ENCODE peak calls at places on chromosomes 12 and 14, in six cellular contexts. One of them, this sample, is unnamed. For H3K4me1, the result is how much of the 10 kb centered on the place peaks cover.

GRCh38 chr12:47818382-47818700 is 1.4 kb downstream of the HDAC7 start:
- DNase-seq in esophagus squamous epithelium: no peak
- DNase-seq in A549: no peak
- DNase-seq in ovary: no peak
- DNase-seq in heart left ventricle: no peak
- DNase-seq in Peyer's patch: no peak
- DNase-seq in this sample: no peak

GRCh38 chr14:95180966-95181733 is 23.8 kb upstream of the DICER1 start:
- DNase-seq in esophagus squamous epithelium: no peak
- DNase-seq in A549: no peak
- DNase-seq in ovary: no peak
- DNase-seq in heart left ventricle: no peak
- DNase-seq in Peyer's patch: no peak
- DNase-seq in this sample: no peak

GRCh38 chr12:94172031-94172430 is 23.7 kb downstream of the PLXNC1 start:
- DNase-seq in esophagus squamous epithelium: no peak
- DNase-seq in A549: no peak
- DNase-seq in ovary: no peak
- DNase-seq in heart left ventricle: no peak
- DNase-seq in Peyer's patch: no peak
- DNase-seq in this sample: no peak

GRCh38 chr14:22547309-22547947 is 41.6 kb downstream of the DAD1 start:
- DNase-seq in esophagus squamous epithelium: no peak
- DNase-seq in A549: no peak
- DNase-seq in ovary: no peak
- DNase-seq in heart left ventricle: peak
- DNase-seq in Peyer's patch: no peak
- DNase-seq in this sample: no peak

GRCh38 chr12:63319386-63319785 is 168.4 kb upstream of the AVPR1A start:
- DNase-seq in esophagus squamous epithelium: no peak
- DNase-seq in A549: peak
- DNase-seq in ovary: no peak
- DNase-seq in heart left ventricle: no peak
- DNase-seq in Peyer's patch: no peak
- DNase-seq in this sample: no peak

GRCh38 chr12:75378354-75378753 is 12.5 kb upstream of the GLIPR1L2 start:
- DNase-seq in esophagus squamous epithelium: no peak
- DNase-seq in A549: no peak
- DNase-seq in ovary: no peak
- DNase-seq in heart left ventricle: no peak
- DNase-seq in Peyer's patch: no peak
- DNase-seq in this sample: no peak

GRCh38 chr14:90168425-90169105 is 87.8 kb upstream of the PSMC1 start:
- DNase-seq in esophagus squamous epithelium: no peak
- DNase-seq in A549: no peak
- DNase-seq in ovary: no peak
- DNase-seq in heart left ventricle: no peak
- DNase-seq in Peyer's patch: no peak
- DNase-seq in this sample: no peak

GRCh38 chr12:3315201-3315661 is 175.8 kb upstream of the PRMT8 start:
- DNase-seq in esophagus squamous epithelium: no peak
- DNase-seq in A549: no peak
- DNase-seq in ovary: peak
- DNase-seq in heart left ventricle: peak
- DNase-seq in Peyer's patch: no peak
- DNase-seq in this sample: peak

GRCh38 chr14:52080817-52081755 is 12.2 kb upstream of the NID2 start:
- DNase-seq in esophagus squamous epithelium: no peak
- DNase-seq in A549: peak
- DNase-seq in ovary: no peak
- DNase-seq in heart left ventricle: no peak
- DNase-seq in Peyer's patch: no peak
- DNase-seq in this sample: no peak

GRCh38 chr12:87368259-87368658 is 660.9 kb downstream of the C12orf50 start:
- DNase-seq in esophagus squamous epithelium: no peak
- DNase-seq in A549: no peak
- DNase-seq in ovary: no peak
- DNase-seq in heart left ventricle: no peak
- DNase-seq in Peyer's patch: no peak
- DNase-seq in this sample: no peak

GRCh38 chr14:100104523-100105300 is 39.5 kb downstream of the EVL start:
- DNase-seq in esophagus squamous epithelium: no peak
- DNase-seq in A549: no peak
- DNase-seq in ovary: no peak
- DNase-seq in heart left ventricle: no peak
- DNase-seq in Peyer's patch: no peak
- DNase-seq in this sample: no peak

GRCh38 chr12:15787801-15788200 is 1.4 kb downstream of the EPS8 start:
- DNase-seq in esophagus squamous epithelium: no peak
- DNase-seq in A549: no peak
- DNase-seq in ovary: no peak
- DNase-seq in heart left ventricle: no peak
- DNase-seq in Peyer's patch: no peak
- DNase-seq in this sample: no peak

GRCh38 chr12:15794196-15794595 is 5.0 kb upstream of the EPS8 start:
- DNase-seq in esophagus squamous epithelium: no peak
- DNase-seq in A549: no peak
- DNase-seq in ovary: no peak
- DNase-seq in heart left ventricle: no peak
- DNase-seq in Peyer's patch: no peak
- DNase-seq in this sample: no peak

GRCh38 chr12:15783288-15783687 is 5.9 kb downstream of the EPS8 start:
- DNase-seq in esophagus squamous epithelium: no peak
- DNase-seq in A549: no peak
- DNase-seq in ovary: no peak
- DNase-seq in heart left ventricle: no peak
- DNase-seq in Peyer's patch: no peak
- DNase-seq in this sample: no peak

GRCh38 chr12:15789215-15790171 is at the start of gene EPS8:
- DNase-seq in esophagus squamous epithelium: peak
- DNase-seq in A549: peak
- DNase-seq in ovary: peak
- DNase-seq in heart left ventricle: peak
- DNase-seq in Peyer's patch: peak
- DNase-seq in this sample: peak

GRCh38 chr12:15788266-15789214 is 648 bp downstream of the EPS8 start:
- DNase-seq in esophagus squamous epithelium: no peak
- DNase-seq in A549: peak
- DNase-seq in ovary: peak
- DNase-seq in heart left ventricle: peak
- DNase-seq in Peyer's patch: peak
- DNase-seq in this sample: peak
- H3K4me1 ChIP-seq in esophagus squamous epithelium: under half
- H3K4me1 ChIP-seq in A549: under half
- H3K4me1 ChIP-seq in ovary: under half
- H3K4me1 ChIP-seq in heart left ventricle: under half
- H3K4me1 ChIP-seq in Peyer's patch: under half
- H3K4me1 ChIP-seq in this sample: under half

GRCh38 chr14:75427482-75428229 is at the start of gene JDP2:
- DNase-seq in esophagus squamous epithelium: no peak
- DNase-seq in A549: peak
- DNase-seq in ovary: peak
- DNase-seq in heart left ventricle: peak
- DNase-seq in Peyer's patch: peak
- DNase-seq in this sample: peak
- TF ChIP-seq POLR2A in esophagus squamous epithelium: peak
- TF ChIP-seq POLR2A in A549: peak
- TF ChIP-seq POLR2A in ovary: peak
- TF ChIP-seq POLR2A in heart left ventricle: peak
- TF ChIP-seq POLR2A in Peyer's patch: peak
- TF ChIP-seq POLR2A in this sample: no peak

GRCh38 chr14:105086833-105087307 is 21.6 kb upstream of the GPR132 start:
- DNase-seq in esophagus squamous epithelium: no peak
- DNase-seq in A549: peak
- DNase-seq in ovary: peak
- DNase-seq in heart left ventricle: peak
- DNase-seq in Peyer's patch: peak
- DNase-seq in this sample: peak
- H3K4me1 ChIP-seq in esophagus squamous epithelium: under half
- H3K4me1 ChIP-seq in A549: half or more
- H3K4me1 ChIP-seq in ovary: under half
- H3K4me1 ChIP-seq in heart left ventricle: under half
- H3K4me1 ChIP-seq in Peyer's patch: under half
- H3K4me1 ChIP-seq in this sample: under half

GRCh38 chr12:89359615-89360014 is 7.3 kb upstream of the DUSP6 start:
- DNase-seq in esophagus squamous epithelium: no peak
- DNase-seq in A549: no peak
- DNase-seq in ovary: no peak
- DNase-seq in heart left ventricle: no peak
- DNase-seq in Peyer's patch: no peak
- DNase-seq in this sample: no peak

GRCh38 chr12:89358805-89359204 is 6.5 kb upstream of the DUSP6 start:
- DNase-seq in esophagus squamous epithelium: no peak
- DNase-seq in A549: no peak
- DNase-seq in ovary: no peak
- DNase-seq in heart left ventricle: no peak
- DNase-seq in Peyer's patch: no peak
- DNase-seq in this sample: no peak

GRCh38 chr12:89356069-89356665 is 3.9 kb upstream of the DUSP6 start:
- DNase-seq in esophagus squamous epithelium: no peak
- DNase-seq in A549: no peak
- DNase-seq in ovary: no peak
- DNase-seq in heart left ventricle: no peak
- DNase-seq in Peyer's patch: no peak
- DNase-seq in this sample: no peak

GRCh38 chr12:89355243-89356068 is 3.2 kb upstream of the DUSP6 start:
- DNase-seq in esophagus squamous epithelium: no peak
- DNase-seq in A549: no peak
- DNase-seq in ovary: no peak
- DNase-seq in heart left ventricle: no peak
- DNase-seq in Peyer's patch: no peak
- DNase-seq in this sample: no peak

GRCh38 chr12:89357297-89357730 is 5.0 kb upstream of the DUSP6 start:
- DNase-seq in esophagus squamous epithelium: no peak
- DNase-seq in A549: no peak
- DNase-seq in ovary: no peak
- DNase-seq in heart left ventricle: no peak
- DNase-seq in Peyer's patch: no peak
- DNase-seq in this sample: no peak
- TF ChIP-seq POLR2A in esophagus squamous epithelium: no peak
- TF ChIP-seq POLR2A in A549: no peak
- TF ChIP-seq POLR2A in ovary: no peak
- TF ChIP-seq POLR2A in heart left ventricle: no peak
- TF ChIP-seq POLR2A in Peyer's patch: no peak
- TF ChIP-seq POLR2A in this sample: no peak

DNA sequence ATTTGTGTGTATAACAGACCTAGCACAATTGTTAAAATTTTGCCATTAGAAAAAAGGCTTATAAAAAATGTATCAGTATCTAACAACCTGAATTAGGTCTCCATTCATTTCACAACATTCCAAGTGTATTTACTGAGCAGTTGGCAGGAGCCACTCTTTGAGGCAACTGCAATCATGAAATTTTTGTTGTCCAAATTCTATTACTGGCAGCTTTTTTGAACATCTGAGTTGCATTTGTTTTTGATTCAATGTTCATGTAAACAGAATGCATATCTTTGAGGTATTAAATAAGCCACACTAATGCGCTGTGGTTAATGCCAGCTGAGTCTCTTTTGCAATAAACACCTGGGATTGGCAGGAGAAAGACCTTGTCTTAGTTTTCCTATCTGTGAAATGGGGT is 8.7 kb downstream of the KITLG start:
- DNase-seq in esophagus squamous epithelium: no peak
- DNase-seq in A549: no peak
- DNase-seq in ovary: no peak
- DNase-seq in heart left ventricle: no peak
- DNase-seq in Peyer's patch: no peak
- DNase-seq in this sample: no peak
- H3K4me1 ChIP-seq in esophagus squamous epithelium: under half
- H3K4me1 ChIP-seq in A549: half or more
- H3K4me1 ChIP-seq in ovary: under half
- H3K4me1 ChIP-seq in heart left ventricle: under half
- H3K4me1 ChIP-seq in Peyer's patch: under half
- H3K4me1 ChIP-seq in this sample: under half

DNA sequence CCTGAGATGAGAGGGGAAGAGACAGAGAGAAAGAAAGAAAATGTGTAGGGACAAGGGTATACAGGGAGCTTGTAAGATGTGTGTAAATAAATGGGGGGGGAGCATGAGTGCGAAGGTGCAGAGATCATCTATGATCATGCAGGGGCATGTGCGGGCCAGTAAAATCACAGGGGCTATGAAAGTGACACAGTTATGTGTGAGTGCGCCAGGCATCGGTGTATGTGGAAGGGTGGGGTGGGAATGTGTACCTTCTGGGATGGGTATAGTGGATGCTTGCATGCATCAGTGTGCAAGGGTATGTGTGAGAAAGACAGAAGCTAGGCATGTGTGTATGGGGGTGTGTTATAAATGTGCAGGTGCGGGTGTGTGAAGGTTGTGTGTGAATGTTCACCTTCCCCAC is 18.4 kb upstream of the KRT78 start:
- DNase-seq in esophagus squamous epithelium: no peak
- DNase-seq in A549: no peak
- DNase-seq in ovary: no peak
- DNase-seq in heart left ventricle: no peak
- DNase-seq in Peyer's patch: no peak
- DNase-seq in this sample: no peak
- TF ChIP-seq POLR2A in esophagus squamous epithelium: no peak
- TF ChIP-seq POLR2A in A549: no peak
- TF ChIP-seq POLR2A in ovary: no peak
- TF ChIP-seq POLR2A in heart left ventricle: no peak
- TF ChIP-seq POLR2A in Peyer's patch: no peak
- TF ChIP-seq POLR2A in this sample: no peak

GRCh38 chr14:61663312-61663974 is 31.9 kb upstream of the HIF1A start:
- DNase-seq in esophagus squamous epithelium: no peak
- DNase-seq in A549: no peak
- DNase-seq in ovary: no peak
- DNase-seq in heart left ventricle: no peak
- DNase-seq in Peyer's patch: no peak
- DNase-seq in this sample: no peak
- H3K4me1 ChIP-seq in esophagus squamous epithelium: under half
- H3K4me1 ChIP-seq in A549: under half
- H3K4me1 ChIP-seq in ovary: under half
- H3K4me1 ChIP-seq in heart left ventricle: under half
- H3K4me1 ChIP-seq in Peyer's patch: under half
- H3K4me1 ChIP-seq in this sample: under half

This sample was measured in testis.